ENCODE peak calls at places on chromosomes 1 and 21, in eight cellular contexts. J is frontal cortex; W is NCI-H1092; S is choroid plexus epithelial cell; Y is stimulated activated naive B cell treated with anti-CD40 and anti-IgM and Interleukin-4, amounts not matched to agents 10 μg/mL and 1 μg/mL and 100 μg/mL, for 72 hours; X is esophagus muscularis mucosa; C is effector CD4-positive, alpha-beta T cell; I is globus pallidus. G is an unnamed sample.

GRCh38 chr1:103525114-103525606 is 339 bp upstream of the RNPC3 start:
- DNase-seq in W (no peak), I (peak; percentile 58), C (no peak), X (no peak), S (peak; percentile 69), J (peak; percentile 14), Y (no peak), G (no peak)

GRCh38 chr21:36994501-36995189 is 11.9 kb upstream of the RIPPLY3 start:
- DNase-seq in J (no peak), Y (no peak), C (no peak), S (peak; percentile 26), W (no peak), X (no peak), I (no peak), G (no peak)

GRCh38 chr1:10779201-10779600 is 17.2 kb downstream of the CASZ1 start:
- DNase-seq in I (peak; percentile 37), C (no peak), W (peak; percentile 86), S (no peak), J (no peak), X (no peak), Y (no peak), G (no peak)

GRCh38 chr21:30463713-30464112 is 16.5 kb downstream of the KRTAP19-1 start:
- DNase-seq in S (peak; percentile 14), X (no peak), W (no peak), Y (no peak), C (no peak), I (no peak), J (no peak), G (no peak)

GRCh38 chr1:228099331-228099732 is 3.8 kb downstream of the C1orf35 start:
- DNase-seq in C (no peak), I (no peak), X (no peak), Y (no peak), S (no peak), J (peak; percentile 1), W (no peak), G (no peak)

GRCh38 chr1:197782719-197783328 is 7.5 kb upstream of the DENND1B start:
- DNase-seq in C (no peak), J (no peak), I (no peak), Y (no peak), X (no peak), W (no peak), S (no peak), G (no peak)

GRCh38 chr1:12617901-12618660 is at the start of gene DHRS3:
- DNase-seq in C (peak; percentile 52), W (peak; percentile 82), S (peak; percentile 94), Y (peak; percentile 82), J (peak; percentile 70), X (peak; percentile 96), I (peak; percentile 77), G (peak; percentile 63)

GRCh38 chr21:34912022-34912933 is 136.8 kb downstream of the RUNX1 start:
- DNase-seq in C (no peak), Y (peak; percentile 43), I (no peak), J (no peak), X (no peak), S (peak; percentile 30), W (no peak), G (no peak)

GRCh38 chr21:35086357-35086756 is 37.3 kb upstream of the RUNX1 start:
- DNase-seq in C (no peak), S (peak; percentile 36), X (no peak), Y (no peak), J (no peak), W (no peak), I (no peak), G (no peak)

GRCh38 chr1:115467196-115467595 is 129.1 kb upstream of the NGF start:
- DNase-seq in W (no peak), Y (no peak), I (no peak), J (no peak), C (no peak), X (peak; percentile 78), S (no peak), G (no peak)